ENCODE peak calls at places on chromosome 14, in five cellular contexts. Z, G, H, X and B are unnamed samples.
A peak's percentile ranks its signal among the peaks of the same experiment; 100 is the strongest.

GRCh38 chr14:103748539-103748867 is 32.9 kb downstream of the ZFYVE21 start:
- DNase-seq in H (no peak), X (no peak), G (no peak), Z (no peak), B (no peak)

GRCh38 chr14:57085043-57085442 is 183.7 kb downstream of the EXOC5 start:
- DNase-seq in Z (no peak), G (no peak), H (no peak), X (no peak), B (no peak)

GRCh38 chr14:68284333-68284732 is 464.8 kb downstream of the RAD51B start:
- DNase-seq in X (no peak), Z (no peak), G (no peak), H (no peak), B (no peak)

GRCh38 chr14:63642656-63643382 is 1.1 kb upstream of the WDR89 start:
- DNase-seq in H (no peak), X (no peak), G (no peak), Z (no peak), B (no peak)

GRCh38 chr14:53501361-53502320 is 348.5 kb upstream of the DDHD1 start:
- DNase-seq in G (no peak), X (no peak), H (no peak), Z (peak; percentile 56), B (no peak)

GRCh38 chr14:30138517-30138916 is 210.9 kb upstream of the PRKD1 start:
- DNase-seq in G (no peak), Z (peak; percentile 60), H (no peak), X (no peak), B (no peak)

GRCh38 chr14:66281036-66281776 is 205.0 kb upstream of the CCDC196 start:
- DNase-seq in G (no peak), H (no peak), X (no peak), Z (peak; percentile 24), B (no peak)

GRCh38 chr14:45089813-45090212 is 5.9 kb downstream of the PRPF39 start:
- DNase-seq in X (no peak), H (no peak), Z (peak; percentile 76), G (no peak), B (no peak)

GRCh38 chr14:52802597-52802996 is 11.2 kb upstream of the GNPNAT1 start:
- DNase-seq in H (no peak), G (no peak), Z (peak; percentile 97), X (no peak), B (no peak)

GRCh38 chr14:46951103-46951502 is 299.5 kb upstream of the RPL10L start:
- DNase-seq in X (no peak), G (no peak), H (no peak), Z (no peak), B (no peak)
- TF ChIP-seq CTCF in X (no peak), G (no peak), H (no peak), Z (no peak), B (peak; percentile 19)

GRCh38 chr14:80636071-80636470 is 305.5 kb downstream of the CEP128 start:
- DNase-seq in X (no peak), Z (peak; percentile 16), H (no peak), G (no peak), B (no peak)
- TF ChIP-seq CTCF in X (peak; percentile 24), Z (peak; percentile 30), H (no peak), G (no peak), B (peak; percentile 50)

GRCh38 chr14:85527006-85527405 is 2.9 kb upstream of the FLRT2 start:
- DNase-seq in H (no peak), Z (peak; percentile 61), X (no peak), G (no peak), B (no peak)

GRCh38 chr14:85528882-85529585 is 910 bp upstream of the FLRT2 start:
- DNase-seq in G (no peak), H (no peak), Z (peak; percentile 84), X (peak; percentile 25), B (no peak)

GRCh38 chr14:85529803-85530574 is at the start of gene FLRT2:
- DNase-seq in H (no peak), X (peak; percentile 71), G (no peak), Z (peak; percentile 71), B (peak; percentile 91)

GRCh38 chr14:85527458-85527857 is 2.5 kb upstream of the FLRT2 start:
- DNase-seq in H (no peak), G (no peak), Z (peak; percentile 38), X (no peak), B (no peak)

GRCh38 chr14:85528080-85528881 is 1.7 kb upstream of the FLRT2 start:
- DNase-seq in H (no peak), Z (peak; percentile 92), X (peak; percentile 46), G (no peak), B (peak; percentile 84)
- TF ChIP-seq CTCF in H (peak; percentile 29), Z (peak; percentile 73), X (peak; percentile 51), G (no peak), B (peak; percentile 85)

GRCh38 chr14:59026086-59026485 is 162.4 kb upstream of the DAAM1 start:
- DNase-seq in H (no peak), Z (peak; percentile 8), G (no peak), X (no peak), B (no peak)

GRCh38 chr14:59020382-59020781 is 168.1 kb upstream of the DAAM1 start:
- DNase-seq in G (no peak), Z (peak; percentile 49), H (no peak), X (no peak), B (no peak)

GRCh38 chr14:59018460-59018859 is 170.0 kb upstream of the DAAM1 start:
- DNase-seq in H (no peak), Z (no peak), G (no peak), X (no peak), B (no peak)

GRCh38 chr14:59018978-59019377 is 169.5 kb upstream of the DAAM1 start:
- DNase-seq in G (no peak), X (no peak), Z (peak; percentile 8), H (no peak), B (no peak)

DNA sequence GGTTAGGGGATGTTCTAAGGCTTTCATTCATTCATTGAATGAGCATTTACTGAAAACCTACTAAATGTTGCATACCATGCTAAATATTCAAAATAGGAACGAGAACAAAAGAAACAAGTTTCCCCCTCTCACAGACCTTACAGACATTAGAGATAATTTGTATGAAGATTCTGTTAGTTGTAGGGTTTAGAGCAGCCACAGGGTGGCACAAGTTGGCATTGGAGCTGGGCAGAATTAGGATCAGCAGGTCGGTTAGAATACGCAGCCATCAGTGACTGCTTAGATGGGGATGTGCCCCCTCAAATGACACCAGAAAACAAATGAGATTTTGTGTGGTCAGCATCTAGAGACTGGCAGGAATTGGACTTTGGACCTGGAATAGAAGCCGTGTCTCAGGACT is 166.3 kb upstream of the DAAM1 start:
- DNase-seq in Z (peak; percentile 4), G (no peak), X (no peak), H (no peak), B (no peak)
- TF ChIP-seq CTCF in Z (peak; percentile 24), G (no peak), X (no peak), H (no peak), B (peak; percentile 17)

DNA sequence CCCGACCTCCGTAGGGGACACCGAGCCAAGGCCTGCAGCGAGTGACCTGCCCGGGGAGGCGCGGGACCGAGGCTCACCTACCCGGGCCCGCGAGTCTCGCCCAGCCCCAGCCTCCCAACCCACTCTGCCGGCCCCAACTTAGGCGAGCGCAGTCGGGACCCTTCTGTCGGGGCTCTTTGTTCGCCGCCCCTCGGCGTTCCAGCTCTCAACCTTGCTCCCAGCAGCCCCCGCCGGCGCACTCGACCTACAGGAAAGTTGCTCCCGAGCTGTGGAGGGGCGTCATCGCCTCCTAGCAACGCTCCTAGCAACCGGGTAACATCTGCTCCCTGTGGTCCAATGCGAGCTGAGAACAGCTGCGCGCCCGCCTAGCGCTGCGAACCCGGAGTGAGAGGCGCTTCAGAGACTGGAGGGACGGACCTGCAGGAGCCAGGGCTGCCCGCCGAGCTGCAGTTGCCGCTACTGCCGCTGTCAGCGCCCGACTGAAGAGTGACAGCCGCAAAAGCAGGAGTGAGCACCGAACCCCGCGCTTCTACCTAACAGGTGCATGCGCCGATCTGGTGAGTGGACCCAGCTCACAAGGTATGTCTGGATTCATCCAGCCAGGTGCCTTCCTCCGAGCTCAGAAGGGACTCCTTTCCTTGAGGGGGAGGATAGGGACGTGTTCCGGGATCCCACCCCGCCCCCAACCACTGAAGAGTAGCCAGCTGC is 354.9 kb downstream of the SNAPC1 start:
- DNase-seq in G (peak; percentile 48), Z (peak; percentile 30), X (peak; percentile 88), H (peak; percentile 53), B (peak; percentile 93)
- TF ChIP-seq CTCF in G (no peak), Z (no peak), X (no peak), H (no peak), B (peak; percentile 52)

GRCh38 chr14:105481886-105482454 is 4.7 kb upstream of the CRIP1 start:
- DNase-seq in Z (peak; percentile 96), G (peak; percentile 96), X (peak; percentile 89), H (peak; percentile 94), B (peak; percentile 98)
- TF ChIP-seq CTCF in Z (no peak), G (no peak), X (no peak), H (no peak), B (peak; percentile 6)

GRCh38 chr14:28630100-28630499 is 136.5 kb upstream of the FOXG1 start:
- DNase-seq in X (no peak), G (no peak), Z (no peak), H (no peak), B (no peak)

GRCh38 chr14:28629328-28630004 is 137.1 kb upstream of the FOXG1 start:
- DNase-seq in Z (no peak), H (no peak), G (no peak), X (no peak), B (no peak)

GRCh38 chr14:28635387-28635786 is 131.2 kb upstream of the FOXG1 start:
- DNase-seq in X (no peak), G (no peak), H (no peak), Z (peak; percentile 71), B (no peak)
- TF ChIP-seq CTCF in X (peak; percentile 67), G (no peak), H (no peak), Z (peak; percentile 48), B (peak; percentile 67)

GRCh38 chr14:64801800-64802199 is 77.9 kb downstream of the SPTB start:
- DNase-seq in X (no peak), Z (peak; percentile 25), G (no peak), H (no peak), B (no peak)
- TF ChIP-seq CTCF in X (peak; percentile 21), Z (peak; percentile 49), G (no peak), H (no peak), B (peak; percentile 56)

GRCh38 chr14:59632381-59632780 is 55.8 kb upstream of the CCDC175 start:
- DNase-seq in Z (peak; percentile 35), G (peak; percentile 30), H (no peak), X (peak; percentile 32), B (no peak)
- TF ChIP-seq CTCF in Z (peak; percentile 60), G (peak; percentile 53), H (peak; percentile 12), X (peak; percentile 53), B (peak; percentile 63)

DNA sequence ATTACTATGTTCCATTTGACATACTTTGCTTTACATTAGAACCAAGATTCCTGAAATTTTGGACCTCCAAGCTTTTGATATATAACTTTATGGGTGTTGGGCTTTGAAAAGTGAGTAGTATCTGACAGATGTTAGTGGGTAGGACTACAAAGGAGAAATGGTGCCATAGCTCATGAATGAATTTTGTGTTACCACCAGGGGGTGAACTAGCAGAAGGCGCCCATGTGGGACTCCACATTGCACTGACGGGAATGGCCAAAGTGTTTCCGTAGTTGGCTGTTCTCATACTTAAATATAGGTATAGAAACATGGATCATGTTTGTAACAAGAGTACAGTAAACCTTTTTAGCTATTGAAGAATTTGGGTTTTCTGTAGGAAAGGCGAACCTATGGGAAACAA is 337.5 kb downstream of the FLRT2 start:
- DNase-seq in X (no peak), G (no peak), H (no peak), Z (no peak), B (no peak)
- TF ChIP-seq CTCF in X (no peak), G (no peak), H (no peak), Z (peak; percentile 17), B (peak; percentile 17)